ENCODE peak calls at places on chromosomes 12 and 14, in five cellular contexts. S, Q, D, J and B are unnamed samples.

GRCh38 chr14:94126800-94127199 is 2.6 kb downstream of the IFI27L2 start:
- DNase-seq in D (no peak), J (no peak), Q (no peak), S (no peak), B (no peak)

GRCh38 chr12:32139064-32139421 is 32.4 kb downstream of the BICD1 start:
- DNase-seq in S (peak), D (peak), Q (peak), J (no peak), B (peak)

GRCh38 chr12:26895672-26896071 is 42.1 kb downstream of the INTS13 start:
- DNase-seq in D (no peak), J (no peak), Q (no peak), S (no peak), B (no peak)

GRCh38 chr12:118377005-118377890 is 893 bp downstream of the SUDS3 start:
- DNase-seq in D (no peak), S (no peak), Q (peak), J (no peak), B (peak)

GRCh38 chr12:6536894-6537579 is 2.7 kb downstream of the GAPDH start:
- DNase-seq in S (no peak), Q (no peak), J (no peak), D (no peak), B (peak)

GRCh38 chr14:81565441-81566290 is 32.0 kb upstream of the SEL1L start:
- DNase-seq in S (no peak), J (no peak), Q (peak), D (peak), B (peak)

GRCh38 chr12:51814311-51815088 is 34.0 kb downstream of the FIGNL2 start:
- DNase-seq in S (peak), Q (peak), D (peak), J (no peak), B (peak)

GRCh38 chr12:103758310-103759089 is 82.5 kb downstream of the NT5DC3 start:
- DNase-seq in J (no peak), Q (no peak), S (no peak), D (no peak), B (no peak)

GRCh38 chr12:104632724-104633181 is 176.0 kb downstream of the CHST11 start:
- DNase-seq in D (peak), Q (no peak), S (peak), J (peak), B (no peak)

GRCh38 chr12:94614288-94614721 is 36.1 kb downstream of the TMCC3 start:
- DNase-seq in D (no peak), J (no peak), Q (peak), S (peak), B (peak)

GRCh38 chr12:102069707-102070106 is 7.9 kb upstream of the WASHC3 start:
- DNase-seq in Q (no peak), J (no peak), S (no peak), D (no peak), B (no peak)

GRCh38 chr12:125652689-125653088 is 587.5 kb downstream of the AACS start:
- DNase-seq in S (no peak), D (no peak), J (no peak), Q (no peak), B (no peak)

GRCh38 chr14:37318938-37319337 is 121.2 kb downstream of the MIPOL1 start:
- DNase-seq in Q (no peak), D (no peak), S (no peak), J (no peak), B (no peak)

GRCh38 chr12:2172040-2172439 is 119.3 kb downstream of the CACNA1C start:
- DNase-seq in Q (no peak), D (no peak), S (no peak), J (no peak), B (no peak)

GRCh38 chr12:83461326-83461985 is 774.8 kb downstream of the TMTC2 start:
- DNase-seq in D (peak), J (no peak), S (no peak), Q (no peak), B (no peak)

GRCh38 chr12:15532364-15532977 is 210.2 kb downstream of the PTPRO start:
- DNase-seq in S (peak), D (peak), J (peak), Q (peak), B (peak)

GRCh38 chr14:68937790-68938514 is 41.1 kb downstream of the ACTN1 start:
- DNase-seq in S (no peak), J (no peak), Q (no peak), D (no peak), B (no peak)

GRCh38 chr12:95998611-95999300 is 2.6 kb upstream of the HAL start:
- DNase-seq in D (peak), S (peak), J (peak), Q (peak), B (peak)

GRCh38 chr14:54760866-54761265 is 141.8 kb downstream of the GCH1 start:
- DNase-seq in J (no peak), D (no peak), S (no peak), Q (no peak), B (no peak)

GRCh38 chr12:82955020-82955419 is 268.3 kb downstream of the TMTC2 start:
- DNase-seq in D (no peak), J (no peak), S (no peak), Q (no peak), B (no peak)

GRCh38 chr14:102933618-102934231 is 11.3 kb downstream of the AMN start:
- DNase-seq in D (no peak), Q (no peak), J (no peak), S (no peak), B (no peak)

GRCh38 chr12:115872212-115872611 is 405.3 kb downstream of the MED13L start:
- DNase-seq in Q (no peak), D (no peak), J (no peak), S (no peak), B (no peak)

GRCh38 chr12:113467514-113468364 is 3.9 kb downstream of the LHX5 start:
- DNase-seq in D (no peak), Q (no peak), S (no peak), J (no peak), B (no peak)

GRCh38 chr12:12017798-12018197 is 52.9 kb upstream of the BCL2L14 start:
- DNase-seq in J (no peak), Q (no peak), D (no peak), S (peak), B (peak)

GRCh38 chr12:66232258-66232657 is 43.2 kb downstream of the IRAK3 start:
- DNase-seq in J (no peak), Q (no peak), D (no peak), S (no peak), B (no peak)

GRCh38 chr12:52141306-52141705 is 50.5 kb downstream of the KRT80 start:
- DNase-seq in Q (no peak), S (no peak), D (no peak), J (no peak), B (peak)

GRCh38 chr14:61211476-61212262 is 69.5 kb downstream of the TMEM30B start:
- DNase-seq in J (no peak), Q (no peak), S (no peak), D (no peak), B (no peak)

GRCh38 chr12:117792471-117792870 is 176.3 kb downstream of the KSR2 start:
- DNase-seq in Q (no peak), D (no peak), J (no peak), S (no peak), B (no peak)

GRCh38 chr12:6278439-6279255 is 31.8 kb upstream of the PLEKHG6 start:
- DNase-seq in D (peak), S (peak), Q (peak), J (no peak), B (peak)

GRCh38 chr12:109880049-109880931 is at the start of gene GLTP:
- DNase-seq in J (peak), Q (peak), D (peak), S (peak), B (peak)

GRCh38 chr14:54338696-54339317 is 58.0 kb upstream of the CDKN3 start:
- DNase-seq in Q (no peak), S (peak), D (peak), J (no peak), B (peak)

GRCh38 chr12:121797937-121798801 is 4.7 kb upstream of the RHOF start:
- DNase-seq in D (no peak), Q (peak), S (peak), J (no peak), B (no peak)

GRCh38 chr12:113561381-113561780 is 89.7 kb upstream of the LHX5 start:
- DNase-seq in Q (no peak), J (no peak), S (no peak), D (no peak), B (no peak)

GRCh38 chr14:90970167-90970600 is 90.3 kb downstream of the RPS6KA5 start:
- DNase-seq in Q (no peak), D (peak), J (no peak), S (peak), B (peak)

GRCh38 chr12:125568306-125568705 is 503.1 kb downstream of the AACS start:
- DNase-seq in Q (no peak), D (no peak), J (no peak), S (no peak), B (no peak)

GRCh38 chr12:79233341-79233761 is 368.8 kb downstream of the SYT1 start:
- DNase-seq in D (no peak), J (no peak), Q (no peak), S (no peak), B (no peak)

GRCh38 chr12:125406131-125406530 is 340.9 kb downstream of the AACS start:
- DNase-seq in Q (no peak), J (no peak), D (no peak), S (no peak), B (no peak)

GRCh38 chr14:61493996-61494395 is 172.6 kb downstream of the PRKCH start:
- DNase-seq in D (no peak), Q (no peak), J (no peak), S (no peak), B (no peak)